ENCODE peak calls at places on chromosomes 16 and 17, in seven cellular contexts. One of them, this sample, is unnamed.

GRCh38 chr16:85166281-85166680 is 54.0 kb upstream of the CIBAR2 start:
- DNase-seq in fibroblast of mammary gland: no peak
- DNase-seq in T-cell: no peak
- DNase-seq in Right ventricle myocardium superior: peak
- DNase-seq in A673: no peak
- DNase-seq in mesendoderm: no peak
- DNase-seq in sciatic nerve: no peak
- DNase-seq in this sample: no peak

GRCh38 chr16:8782673-8783072 is 14.8 kb downstream of the TMEM186 start:
- DNase-seq in A673: no peak
- DNase-seq in sciatic nerve: no peak
- DNase-seq in mesendoderm: no peak
- DNase-seq in T-cell: no peak
- DNase-seq in fibroblast of mammary gland: no peak
- DNase-seq in Right ventricle myocardium superior: no peak
- DNase-seq in this sample: no peak

GRCh38 chr17:29583324-29584248 is 5.9 kb downstream of the GIT1 start:
- DNase-seq in A673: no peak
- DNase-seq in Right ventricle myocardium superior: no peak
- DNase-seq in fibroblast of mammary gland: no peak
- DNase-seq in mesendoderm: no peak
- DNase-seq in T-cell: no peak
- DNase-seq in sciatic nerve: no peak
- DNase-seq in this sample: no peak

GRCh38 chr17:72467841-72468653 is 347.2 kb downstream of the SOX9 start:
- DNase-seq in mesendoderm: peak
- DNase-seq in fibroblast of mammary gland: peak
- DNase-seq in Right ventricle myocardium superior: peak
- DNase-seq in T-cell: no peak
- DNase-seq in A673: no peak
- DNase-seq in sciatic nerve: peak
- DNase-seq in this sample: no peak

GRCh38 chr16:1973461-1974156 is 1.8 kb downstream of the TBL3 start:
- DNase-seq in fibroblast of mammary gland: no peak
- DNase-seq in T-cell: no peak
- DNase-seq in sciatic nerve: no peak
- DNase-seq in A673: no peak
- DNase-seq in Right ventricle myocardium superior: no peak
- DNase-seq in mesendoderm: no peak
- DNase-seq in this sample: no peak

GRCh38 chr17:2724783-2725164 is 13.2 kb upstream of the CLUH start:
- DNase-seq in fibroblast of mammary gland: peak
- DNase-seq in sciatic nerve: no peak
- DNase-seq in T-cell: peak
- DNase-seq in mesendoderm: peak
- DNase-seq in Right ventricle myocardium superior: peak
- DNase-seq in A673: peak
- DNase-seq in this sample: no peak

GRCh38 chr16:53123753-53124152 is 69.0 kb downstream of the CHD9 start:
- DNase-seq in sciatic nerve: no peak
- DNase-seq in Right ventricle myocardium superior: no peak
- DNase-seq in fibroblast of mammary gland: peak
- DNase-seq in mesendoderm: no peak
- DNase-seq in T-cell: no peak
- DNase-seq in A673: no peak
- DNase-seq in this sample: no peak

GRCh38 chr17:68794636-68795503 is 160.3 kb downstream of the ABCA8 start:
- DNase-seq in sciatic nerve: peak
- DNase-seq in Right ventricle myocardium superior: peak
- DNase-seq in fibroblast of mammary gland: peak
- DNase-seq in T-cell: no peak
- DNase-seq in mesendoderm: peak
- DNase-seq in A673: peak
- DNase-seq in this sample: no peak

GRCh38 chr17:12667299-12667958 is 1.7 kb downstream of the MYOCD start:
- DNase-seq in Right ventricle myocardium superior: no peak
- DNase-seq in sciatic nerve: no peak
- DNase-seq in T-cell: no peak
- DNase-seq in mesendoderm: peak
- DNase-seq in fibroblast of mammary gland: peak
- DNase-seq in A673: peak
- DNase-seq in this sample: no peak

GRCh38 chr16:1072526-1073261 is at the start of gene SSTR5:
- DNase-seq in A673: no peak
- DNase-seq in sciatic nerve: no peak
- DNase-seq in mesendoderm: no peak
- DNase-seq in T-cell: no peak
- DNase-seq in Right ventricle myocardium superior: no peak
- DNase-seq in fibroblast of mammary gland: no peak
- DNase-seq in this sample: no peak

GRCh38 chr16:68992521-68992920 is 112.9 kb upstream of the HAS3 start:
- DNase-seq in A673: no peak
- DNase-seq in mesendoderm: no peak
- DNase-seq in sciatic nerve: no peak
- DNase-seq in fibroblast of mammary gland: peak
- DNase-seq in Right ventricle myocardium superior: no peak
- DNase-seq in T-cell: no peak
- DNase-seq in this sample: no peak

GRCh38 chr16:85168732-85169256 is 56.5 kb upstream of the CIBAR2 start:
- DNase-seq in sciatic nerve: peak
- DNase-seq in mesendoderm: peak
- DNase-seq in T-cell: no peak
- DNase-seq in fibroblast of mammary gland: peak
- DNase-seq in A673: peak
- DNase-seq in Right ventricle myocardium superior: peak
- DNase-seq in this sample: no peak

This sample was measured in type B pancreatic cell.